ENCODE peak calls at places on chromosomes 11 and 22, in ten cellular contexts. One of them, this sample, is unnamed.

GRCh38 chr22:33684059-33684458 is 236.2 kb downstream of the LARGE1 start:
- DNase-seq in NB4: no peak
- DNase-seq in colonic mucosa: no peak
- DNase-seq in nephron progenitor cell: no peak
- DNase-seq in progenitor cell of endocrine pancreas: no peak
- DNase-seq in HFFc6: no peak
- DNase-seq in psoas muscle: no peak
- DNase-seq in AG09319: no peak
- DNase-seq in GM13976: no peak
- DNase-seq in mesothelial cell of epicardium: no peak
- DNase-seq in this sample: no peak

GRCh38 chr22:49827307-49827852 is 293 bp downstream of the BRD1 start:
- DNase-seq in NB4: peak
- DNase-seq in colonic mucosa: no peak
- DNase-seq in nephron progenitor cell: peak
- DNase-seq in progenitor cell of endocrine pancreas: no peak
- DNase-seq in HFFc6: no peak
- DNase-seq in psoas muscle: no peak
- DNase-seq in AG09319: no peak
- DNase-seq in GM13976: peak
- DNase-seq in mesothelial cell of epicardium: no peak
- DNase-seq in this sample: no peak

GRCh38 chr11:96015911-96016565 is 92.1 kb upstream of the MTMR2 start:
- DNase-seq in NB4: peak
- DNase-seq in colonic mucosa: no peak
- DNase-seq in nephron progenitor cell: no peak
- DNase-seq in progenitor cell of endocrine pancreas: no peak
- DNase-seq in HFFc6: no peak
- DNase-seq in psoas muscle: no peak
- DNase-seq in AG09319: no peak
- DNase-seq in GM13976: no peak
- DNase-seq in mesothelial cell of epicardium: no peak
- DNase-seq in this sample: no peak

GRCh38 chr22:39264344-39265116 is 19.7 kb upstream of the PDGFB start:
- DNase-seq in NB4: peak
- DNase-seq in colonic mucosa: peak
- DNase-seq in nephron progenitor cell: no peak
- DNase-seq in progenitor cell of endocrine pancreas: no peak
- DNase-seq in HFFc6: no peak
- DNase-seq in psoas muscle: peak
- DNase-seq in AG09319: no peak
- DNase-seq in GM13976: no peak
- DNase-seq in mesothelial cell of epicardium: no peak
- DNase-seq in this sample: no peak

GRCh38 chr11:45079075-45079444 is 67.4 kb upstream of the PRDM11 start:
- DNase-seq in NB4: peak
- DNase-seq in colonic mucosa: no peak
- DNase-seq in nephron progenitor cell: no peak
- DNase-seq in progenitor cell of endocrine pancreas: no peak
- DNase-seq in HFFc6: no peak
- DNase-seq in psoas muscle: no peak
- DNase-seq in AG09319: no peak
- DNase-seq in GM13976: no peak
- DNase-seq in mesothelial cell of epicardium: no peak
- DNase-seq in this sample: no peak

GRCh38 chr11:6433998-6434650 is 6.7 kb downstream of the HPX start:
- DNase-seq in NB4: no peak
- DNase-seq in colonic mucosa: no peak
- DNase-seq in nephron progenitor cell: no peak
- DNase-seq in progenitor cell of endocrine pancreas: no peak
- DNase-seq in HFFc6: no peak
- DNase-seq in psoas muscle: no peak
- DNase-seq in AG09319: no peak
- DNase-seq in GM13976: no peak
- DNase-seq in mesothelial cell of epicardium: no peak
- DNase-seq in this sample: no peak

GRCh38 chr11:75673977-75674582 is 5.2 kb upstream of the MAP6 start:
- DNase-seq in NB4: peak
- DNase-seq in colonic mucosa: no peak
- DNase-seq in nephron progenitor cell: no peak
- DNase-seq in progenitor cell of endocrine pancreas: no peak
- DNase-seq in HFFc6: peak
- DNase-seq in psoas muscle: no peak
- DNase-seq in AG09319: peak
- DNase-seq in GM13976: no peak
- DNase-seq in mesothelial cell of epicardium: no peak
- DNase-seq in this sample: no peak

GRCh38 chr11:17171342-17171741 is 36.4 kb downstream of the PIK3C2A start:
- DNase-seq in NB4: no peak
- DNase-seq in colonic mucosa: no peak
- DNase-seq in nephron progenitor cell: no peak
- DNase-seq in progenitor cell of endocrine pancreas: no peak
- DNase-seq in HFFc6: peak
- DNase-seq in psoas muscle: no peak
- DNase-seq in AG09319: no peak
- DNase-seq in GM13976: no peak
- DNase-seq in mesothelial cell of epicardium: no peak
- DNase-seq in this sample: no peak

GRCh38 chr11:105860105-105860504 is 161.9 kb downstream of the MSANTD4 start:
- DNase-seq in NB4: no peak
- DNase-seq in colonic mucosa: no peak
- DNase-seq in nephron progenitor cell: no peak
- DNase-seq in progenitor cell of endocrine pancreas: no peak
- DNase-seq in HFFc6: no peak
- DNase-seq in psoas muscle: no peak
- DNase-seq in AG09319: no peak
- DNase-seq in GM13976: no peak
- DNase-seq in mesothelial cell of epicardium: no peak
- DNase-seq in this sample: no peak

GRCh38 chr22:26642465-26643367 is 14.7 kb upstream of the MIAT start:
- DNase-seq in NB4: peak
- DNase-seq in colonic mucosa: no peak
- DNase-seq in nephron progenitor cell: no peak
- DNase-seq in progenitor cell of endocrine pancreas: no peak
- DNase-seq in HFFc6: no peak
- DNase-seq in psoas muscle: no peak
- DNase-seq in AG09319: no peak
- DNase-seq in GM13976: peak
- DNase-seq in mesothelial cell of epicardium: no peak
- DNase-seq in this sample: no peak
- TF ChIP-seq CTCF in NB4: peak
- TF ChIP-seq CTCF in colonic mucosa: no peak
- TF ChIP-seq CTCF in nephron progenitor cell: no peak
- TF ChIP-seq CTCF in progenitor cell of endocrine pancreas: peak
- TF ChIP-seq CTCF in HFFc6: peak
- TF ChIP-seq CTCF in psoas muscle: no peak
- TF ChIP-seq CTCF in AG09319: no peak
- TF ChIP-seq CTCF in GM13976: peak
- TF ChIP-seq CTCF in mesothelial cell of epicardium: no peak
- TF ChIP-seq CTCF in this sample: no peak

DNA sequence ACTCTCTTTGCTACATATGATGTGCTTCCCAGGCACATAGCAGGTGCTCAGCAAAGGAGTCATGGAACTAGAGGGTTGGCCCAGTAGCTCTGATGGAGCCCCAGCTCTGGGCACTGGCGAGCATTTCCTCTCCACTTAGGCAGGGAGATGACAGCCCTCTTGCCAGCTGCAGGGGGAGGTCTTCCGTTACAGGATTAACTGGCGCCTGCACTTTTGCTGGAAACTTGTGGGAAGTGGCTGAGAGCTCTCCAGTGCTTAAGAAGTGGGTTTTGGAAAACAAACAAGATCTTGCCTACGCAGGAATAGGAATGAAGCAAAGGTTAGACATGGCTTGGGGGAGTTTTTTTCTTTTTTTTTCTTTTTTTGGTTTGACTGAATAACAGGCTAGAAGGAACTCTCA is 75.5 kb downstream of the MICAL2 start:
- DNase-seq in NB4: no peak
- DNase-seq in colonic mucosa: no peak
- DNase-seq in nephron progenitor cell: no peak
- DNase-seq in progenitor cell of endocrine pancreas: no peak
- DNase-seq in HFFc6: no peak
- DNase-seq in psoas muscle: no peak
- DNase-seq in AG09319: no peak
- DNase-seq in GM13976: no peak
- DNase-seq in mesothelial cell of epicardium: no peak
- DNase-seq in this sample: no peak
- TF ChIP-seq CTCF in NB4: no peak
- TF ChIP-seq CTCF in colonic mucosa: no peak
- TF ChIP-seq CTCF in nephron progenitor cell: no peak
- TF ChIP-seq CTCF in progenitor cell of endocrine pancreas: no peak
- TF ChIP-seq CTCF in HFFc6: no peak
- TF ChIP-seq CTCF in psoas muscle: no peak
- TF ChIP-seq CTCF in AG09319: no peak
- TF ChIP-seq CTCF in GM13976: no peak
- TF ChIP-seq CTCF in mesothelial cell of epicardium: no peak
- TF ChIP-seq CTCF in this sample: no peak

GRCh38 chr11:12695221-12695794 is 21.1 kb downstream of the TEAD1 start:
- DNase-seq in NB4: no peak
- DNase-seq in colonic mucosa: no peak
- DNase-seq in nephron progenitor cell: no peak
- DNase-seq in progenitor cell of endocrine pancreas: no peak
- DNase-seq in HFFc6: no peak
- DNase-seq in psoas muscle: no peak
- DNase-seq in AG09319: no peak
- DNase-seq in GM13976: no peak
- DNase-seq in mesothelial cell of epicardium: no peak
- DNase-seq in this sample: no peak

GRCh38 chr11:12694182-12694531 is 19.9 kb downstream of the TEAD1 start:
- DNase-seq in NB4: no peak
- DNase-seq in colonic mucosa: peak
- DNase-seq in nephron progenitor cell: no peak
- DNase-seq in progenitor cell of endocrine pancreas: no peak
- DNase-seq in HFFc6: no peak
- DNase-seq in psoas muscle: peak
- DNase-seq in AG09319: no peak
- DNase-seq in GM13976: no peak
- DNase-seq in mesothelial cell of epicardium: no peak
- DNase-seq in this sample: no peak

GRCh38 chr11:12692238-12693074 is 18.2 kb downstream of the TEAD1 start:
- DNase-seq in NB4: no peak
- DNase-seq in colonic mucosa: peak
- DNase-seq in nephron progenitor cell: peak
- DNase-seq in progenitor cell of endocrine pancreas: no peak
- DNase-seq in HFFc6: peak
- DNase-seq in psoas muscle: peak
- DNase-seq in AG09319: peak
- DNase-seq in GM13976: no peak
- DNase-seq in mesothelial cell of epicardium: no peak
- DNase-seq in this sample: peak

GRCh38 chr11:12693075-12693473 is 18.9 kb downstream of the TEAD1 start:
- DNase-seq in NB4: no peak
- DNase-seq in colonic mucosa: no peak
- DNase-seq in nephron progenitor cell: no peak
- DNase-seq in progenitor cell of endocrine pancreas: no peak
- DNase-seq in HFFc6: no peak
- DNase-seq in psoas muscle: no peak
- DNase-seq in AG09319: no peak
- DNase-seq in GM13976: no peak
- DNase-seq in mesothelial cell of epicardium: no peak
- DNase-seq in this sample: no peak

GRCh38 chr11:12693485-12694181 is 19.4 kb downstream of the TEAD1 start:
- DNase-seq in NB4: peak
- DNase-seq in colonic mucosa: peak
- DNase-seq in nephron progenitor cell: no peak
- DNase-seq in progenitor cell of endocrine pancreas: no peak
- DNase-seq in HFFc6: peak
- DNase-seq in psoas muscle: peak
- DNase-seq in AG09319: peak
- DNase-seq in GM13976: no peak
- DNase-seq in mesothelial cell of epicardium: no peak
- DNase-seq in this sample: no peak
- TF ChIP-seq CTCF in NB4: no peak
- TF ChIP-seq CTCF in colonic mucosa: no peak
- TF ChIP-seq CTCF in nephron progenitor cell: no peak
- TF ChIP-seq CTCF in progenitor cell of endocrine pancreas: no peak
- TF ChIP-seq CTCF in HFFc6: no peak
- TF ChIP-seq CTCF in psoas muscle: no peak
- TF ChIP-seq CTCF in AG09319: no peak
- TF ChIP-seq CTCF in GM13976: no peak
- TF ChIP-seq CTCF in mesothelial cell of epicardium: no peak
- TF ChIP-seq CTCF in this sample: no peak

DNA sequence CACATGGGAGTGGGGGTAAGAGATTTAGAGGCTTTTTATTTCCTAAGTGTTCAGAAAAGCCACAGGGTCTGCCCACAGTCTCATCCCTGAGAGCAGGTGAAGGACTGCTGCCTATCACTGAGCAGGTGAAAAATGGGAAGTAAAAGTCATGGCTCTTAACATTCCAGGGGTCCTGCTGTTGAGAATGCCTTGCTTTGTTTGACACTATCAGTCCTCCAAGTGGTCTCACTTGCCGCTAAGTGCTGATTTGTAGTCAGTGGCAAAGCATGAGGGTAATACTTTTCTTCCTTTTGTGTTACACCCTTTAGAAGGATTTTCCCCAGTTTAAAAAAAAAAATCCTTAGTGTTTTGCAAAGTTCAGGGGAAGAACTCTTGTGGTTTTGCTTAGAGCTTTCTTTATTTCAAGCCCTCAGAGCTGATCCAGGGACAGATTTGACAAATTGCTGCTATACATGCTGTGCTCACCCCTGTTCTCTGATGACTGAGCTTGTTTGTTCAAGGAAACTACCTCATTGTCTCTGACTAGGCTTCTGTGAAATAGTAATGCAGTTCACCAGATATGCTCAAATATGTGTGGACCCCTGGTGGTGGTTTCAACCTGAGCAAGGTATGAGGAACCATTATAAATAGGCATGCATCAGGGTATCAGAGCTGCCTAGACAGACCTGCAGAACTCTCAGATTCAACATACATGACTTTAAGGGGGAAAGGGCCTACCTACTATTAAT is 141.0 kb downstream of the ARHGAP42 start:
- DNase-seq in NB4: no peak
- DNase-seq in colonic mucosa: no peak
- DNase-seq in nephron progenitor cell: peak
- DNase-seq in progenitor cell of endocrine pancreas: peak
- DNase-seq in HFFc6: no peak
- DNase-seq in psoas muscle: no peak
- DNase-seq in AG09319: no peak
- DNase-seq in GM13976: no peak
- DNase-seq in mesothelial cell of epicardium: no peak
- DNase-seq in this sample: no peak
- TF ChIP-seq CTCF in NB4: no peak
- TF ChIP-seq CTCF in colonic mucosa: no peak
- TF ChIP-seq CTCF in nephron progenitor cell: peak
- TF ChIP-seq CTCF in progenitor cell of endocrine pancreas: peak
- TF ChIP-seq CTCF in HFFc6: peak
- TF ChIP-seq CTCF in psoas muscle: no peak
- TF ChIP-seq CTCF in AG09319: peak
- TF ChIP-seq CTCF in GM13976: no peak
- TF ChIP-seq CTCF in mesothelial cell of epicardium: peak
- TF ChIP-seq CTCF in this sample: peak

GRCh38 chr22:37940698-37941376 is 12.6 kb downstream of the C22orf23 start:
- DNase-seq in NB4: peak
- DNase-seq in colonic mucosa: no peak
- DNase-seq in nephron progenitor cell: no peak
- DNase-seq in progenitor cell of endocrine pancreas: no peak
- DNase-seq in HFFc6: no peak
- DNase-seq in psoas muscle: no peak
- DNase-seq in AG09319: no peak
- DNase-seq in GM13976: no peak
- DNase-seq in mesothelial cell of epicardium: no peak
- DNase-seq in this sample: no peak
- TF ChIP-seq CTCF in NB4: peak
- TF ChIP-seq CTCF in colonic mucosa: no peak
- TF ChIP-seq CTCF in nephron progenitor cell: no peak
- TF ChIP-seq CTCF in progenitor cell of endocrine pancreas: no peak
- TF ChIP-seq CTCF in HFFc6: no peak
- TF ChIP-seq CTCF in psoas muscle: no peak
- TF ChIP-seq CTCF in AG09319: no peak
- TF ChIP-seq CTCF in GM13976: no peak
- TF ChIP-seq CTCF in mesothelial cell of epicardium: no peak
- TF ChIP-seq CTCF in this sample: no peak